ENCODE peak calls at places on chromosomes 1 and 21, in seven cellular contexts. H, E, Z, I, A, C and Y are unnamed samples.
A peak's percentile ranks its signal among the peaks of the same experiment; 100 is the strongest.

GRCh38 chr1:45325816-45326506 is 734 bp upstream of the HPDL start:
- DNase-seq in A (no peak), C (no peak), H (no peak), Z (peak; percentile 22), E (no peak), I (no peak), Y (no peak)

GRCh38 chr21:34006603-34007168 is 66.7 kb upstream of the MRPS6 start:
- DNase-seq in H (no peak), C (no peak), E (no peak), Z (no peak), I (no peak), A (no peak), Y (no peak)

GRCh38 chr1:245332513-245332912 is 177.7 kb downstream of the KIF26B start:
- DNase-seq in A (no peak), I (no peak), Z (no peak), H (no peak), E (no peak), C (no peak), Y (no peak)

GRCh38 chr1:234398849-234399381 is 25.7 kb downstream of the COA6 start:
- DNase-seq in I (peak; percentile 5), A (no peak), Z (no peak), H (no peak), E (no peak), C (no peak), Y (no peak)

GRCh38 chr1:96843196-96843595 is 121.6 kb downstream of the PTBP2 start:
- DNase-seq in I (no peak), H (no peak), A (no peak), C (no peak), Z (no peak), E (no peak), Y (no peak)

GRCh38 chr1:108955881-108956280 is 7.4 kb downstream of the CLCC1 start:
- DNase-seq in A (no peak), I (no peak), C (no peak), E (no peak), H (no peak), Z (no peak), Y (no peak)

GRCh38 chr21:43269981-43270670 is 101.3 kb downstream of the CRYAA start:
- DNase-seq in A (no peak), Z (no peak), C (no peak), H (no peak), E (no peak), I (no peak), Y (no peak)

GRCh38 chr1:201999625-202000238 is 10.7 kb upstream of the ELF3 start:
- DNase-seq in Z (peak; percentile 55), I (no peak), C (no peak), A (no peak), H (no peak), E (peak; percentile 52), Y (peak; percentile 49)

GRCh38 chr1:67561704-67562113 is 123.3 kb upstream of the GADD45A start:
- DNase-seq in H (peak; percentile 92), E (peak; percentile 95), A (peak; percentile 94), Z (peak; percentile 99), C (peak; percentile 98), I (no peak), Y (peak; percentile 97)

GRCh38 chr1:67558449-67559193 is 126.4 kb upstream of the GADD45A start:
- DNase-seq in A (no peak), H (no peak), Z (no peak), E (no peak), C (no peak), I (no peak), Y (no peak)

GRCh38 chr1:67560580-67561285 is 124.3 kb upstream of the GADD45A start:
- DNase-seq in A (no peak), E (no peak), I (no peak), Z (no peak), C (no peak), H (peak; percentile 69), Y (no peak)

GRCh38 chr1:67557731-67558448 is 127.1 kb upstream of the GADD45A start:
- DNase-seq in C (no peak), E (no peak), A (no peak), H (no peak), Z (no peak), I (no peak), Y (no peak)

GRCh38 chr1:67559222-67559700 is 125.7 kb upstream of the GADD45A start:
- DNase-seq in C (no peak), A (peak; percentile 84), Z (no peak), E (no peak), I (no peak), H (peak; percentile 77), Y (no peak)
- TF ChIP-seq POLR2A in C (no peak), A (no peak), Z (no peak), E (no peak), I (no peak), H (no peak), Y (no peak)

GRCh38 chr1:54885237-54885679 is 1.7 kb downstream of the DHCR24 start:
- DNase-seq in C (no peak), Z (no peak), E (no peak), H (no peak), A (no peak), I (no peak), Y (no peak)
- H3K4me3 ChIP-seq in C (peak overlapping the region; percentile 77), Z (peak overlapping the region; percentile 75), E (no peak overlapping the region), H (no peak overlapping the region), A (peak overlapping the region; percentile 56), I (no peak overlapping the region), Y (peak overlapping the region; percentile 68)

GRCh38 chr1:247906504-247907047 is 11.2 kb downstream of the OR2W3 start:
- DNase-seq in I (no peak), Z (no peak), A (no peak), C (no peak), E (no peak), H (no peak), Y (peak; percentile 25)
- TF ChIP-seq EP300 in I (no peak), Z (no peak), A (no peak), C (no peak), E (no peak), H (no peak), Y (no peak)

GRCh38 chr1:173479649-173480048 is 2.5 kb downstream of the PRDX6 start:
- DNase-seq in E (no peak), A (no peak), I (no peak), Z (no peak), H (no peak), C (no peak), Y (no peak)

GRCh38 chr1:173477286-173478098 is at the start of gene PRDX6:
- DNase-seq in E (peak; percentile 54), H (peak; percentile 95), A (peak; percentile 96), I (peak; percentile 97), Z (peak; percentile 53), C (peak; percentile 84), Y (peak; percentile 59)

GRCh38 chr1:173476197-173476663 is 905 bp upstream of the PRDX6 start:
- DNase-seq in H (no peak), A (no peak), Z (no peak), E (no peak), I (no peak), C (no peak), Y (no peak)

GRCh38 chr1:173476664-173477285 is 360 bp upstream of the PRDX6 start:
- DNase-seq in C (peak; percentile 86), Z (peak; percentile 89), E (peak; percentile 97), I (peak; percentile 96), A (peak; percentile 96), H (peak; percentile 97), Y (peak; percentile 94)

GRCh38 chr1:173478099-173478555 is 992 bp downstream of the PRDX6 start:
- DNase-seq in Z (peak; percentile 58), A (no peak), C (no peak), H (peak; percentile 87), E (peak; percentile 87), I (no peak), Y (peak; percentile 47)
- TF ChIP-seq POLR2A in Z (no peak), A (no peak), C (peak; percentile 46), H (no peak), E (no peak), I (no peak), Y (peak; percentile 6)

GRCh38 chr21:45981154-45981606 is 390 bp upstream of the COL6A1 start:
- DNase-seq in E (peak; percentile 68), I (peak; percentile 96), A (peak; percentile 91), Z (peak; percentile 64), H (peak; percentile 96), C (peak; percentile 85), Y (peak; percentile 73)
- H3K4me3 ChIP-seq in E (no peak overlapping the region), I (peak overlapping the region; percentile 71), A (peak overlapping the region; percentile 73), Z (peak overlapping the region; percentile 71), H (peak overlapping the region; percentile 79), C (peak overlapping the region; percentile 48), Y (peak overlapping the region; percentile 44)

DNA sequence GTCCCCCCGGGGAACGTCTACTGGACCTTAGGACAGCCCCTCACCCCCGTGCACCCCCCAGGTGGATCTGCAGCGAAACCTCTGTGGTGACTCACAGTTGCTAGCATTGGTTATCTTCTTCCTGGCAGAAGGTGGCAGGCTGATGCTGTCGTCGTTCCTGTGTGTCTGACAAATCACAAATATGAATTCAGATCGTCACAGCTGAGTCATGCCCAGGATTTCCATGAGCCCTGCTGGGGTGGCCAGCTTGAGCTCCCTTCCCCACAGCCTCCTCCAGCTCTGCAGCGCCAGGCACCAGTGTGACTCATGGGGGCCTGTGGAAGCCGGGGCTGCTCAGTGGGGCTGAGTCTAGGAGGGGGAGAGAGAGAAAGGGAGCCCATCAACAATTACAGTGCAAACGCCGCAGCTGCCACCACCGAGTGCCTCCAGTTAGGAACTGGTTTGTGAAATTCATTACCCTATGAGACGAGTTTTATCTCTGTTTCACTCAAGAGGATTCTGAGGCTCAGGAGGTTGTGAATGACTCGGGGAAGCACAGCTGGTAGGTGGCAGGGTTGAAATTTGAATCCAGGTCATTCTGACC is 197.9 kb downstream of the DYRK1A start:
- DNase-seq in C (peak; percentile 68), Z (peak; percentile 77), E (peak; percentile 87), A (peak; percentile 88), I (peak; percentile 93), H (peak; percentile 90), Y (peak; percentile 73)
- TF ChIP-seq EP300 in C (no peak), Z (no peak), E (peak; percentile 38), A (peak; percentile 55), I (peak; percentile 52), H (no peak), Y (no peak)

DNA sequence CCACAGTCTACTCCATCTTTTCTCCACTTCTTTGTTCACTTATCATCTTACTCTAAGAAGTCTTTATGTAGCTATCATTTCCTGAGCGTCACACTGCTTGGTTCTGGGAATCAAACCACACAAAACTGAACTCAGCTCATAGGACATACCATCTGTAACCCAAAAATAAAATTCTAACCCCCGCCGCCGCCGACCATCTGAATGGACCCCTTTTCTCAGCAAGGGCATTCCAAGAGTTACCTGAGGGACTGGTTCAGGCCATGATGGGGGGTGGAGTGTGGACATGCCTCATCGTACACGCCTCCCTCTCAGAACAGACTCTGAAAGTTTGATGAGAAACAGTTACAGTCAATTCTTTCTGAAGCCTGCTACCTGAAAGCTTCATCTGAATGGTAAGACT is 12.6 kb upstream of the CHI3L2 start:
- DNase-seq in I (no peak), H (no peak), Z (no peak), A (no peak), C (no peak), E (no peak), Y (no peak)
- TF ChIP-seq POLR2A in I (no peak), H (no peak), Z (no peak), A (no peak), C (no peak), E (no peak), Y (no peak)

GRCh38 chr1:78045600-78045849 is 241 bp upstream of the GIPC2 start:
- DNase-seq in H (no peak), C (peak; percentile 52), E (no peak), I (no peak), Z (no peak), A (no peak), Y (no peak)
- H3K4me3 ChIP-seq in H (peak overlapping the region; percentile 57), C (peak overlapping the region; percentile 68), E (no peak overlapping the region), I (peak overlapping the region; percentile 78), Z (peak overlapping the region; percentile 69), A (peak overlapping the region; percentile 72), Y (peak overlapping the region; percentile 75)

GRCh38 chr1:25924454-25924853 is 18.2 kb upstream of the STMN1 start:
- DNase-seq in I (no peak), H (no peak), E (no peak), Z (no peak), A (no peak), C (no peak), Y (no peak)
- TF ChIP-seq EP300 in I (no peak), H (no peak), E (no peak), Z (no peak), A (no peak), C (no peak), Y (no peak)